ENCODE peak calls at places on chromosomes 4 and X, in nine cellular contexts. V, E, Q, J, W, O, D, U and R are unnamed samples.

GRCh38 chr4:188658958-188659522 is 519.8 kb downstream of the TRIML1 start:
- DNase-seq in V (no peak), E (no peak), Q (peak; percentile 52), J (no peak), W (peak; percentile 71), O (no peak), D (no peak), U (no peak), R (no peak)

GRCh38 chrX:96430756-96431455 is 253.7 kb upstream of the DIAPH2 start:
- DNase-seq in V (no peak), E (no peak), Q (no peak), J (no peak), W (no peak), O (no peak), D (no peak), U (no peak), R (no peak)

GRCh38 chr4:8241895-8242696 is 27.5 kb upstream of the HTRA3 start:
- DNase-seq in V (peak; percentile 38), E (no peak), Q (peak; percentile 93), J (peak; percentile 64), W (peak; percentile 99), O (peak; percentile 52), D (peak; percentile 60), U (peak; percentile 68), R (peak; percentile 74)

GRCh38 chrX:30713061-30713525 is 59.9 kb downstream of the GK start:
- DNase-seq in V (no peak), E (peak; percentile 9), Q (peak; percentile 65), J (peak; percentile 40), W (peak; percentile 55), O (peak; percentile 46), D (peak; percentile 23), U (no peak), R (peak; percentile 34)

GRCh38 chr4:11912886-11913285 is 484.2 kb upstream of the HS3ST1 start:
- DNase-seq in V (no peak), E (no peak), Q (no peak), J (no peak), W (no peak), O (peak; percentile 26), D (no peak), U (no peak), R (no peak)

GRCh38 chr4:124970011-124970410 is 257.5 kb upstream of the ANKRD50 start:
- DNase-seq in V (no peak), E (no peak), Q (no peak), J (no peak), W (no peak), O (no peak), D (no peak), U (no peak), R (no peak)

GRCh38 chr4:30938956-30939528 is 218.9 kb downstream of the PCDH7 start:
- DNase-seq in V (no peak), E (no peak), Q (no peak), J (no peak), W (no peak), O (no peak), D (no peak), U (no peak), R (no peak)

GRCh38 chr4:147576084-147576483 is 41.1 kb upstream of the TMEM184C start:
- DNase-seq in V (no peak), E (no peak), Q (no peak), J (no peak), W (no peak), O (no peak), D (no peak), U (no peak), R (no peak)

GRCh38 chr4:183443609-183444148 is 757 bp upstream of the CDKN2AIP start:
- DNase-seq in V (no peak), E (peak; percentile 43), Q (no peak), J (peak; percentile 59), W (no peak), O (peak; percentile 41), D (no peak), U (no peak), R (peak; percentile 64)

GRCh38 chrX:136711147-136711546 is 63.2 kb downstream of the CD40LG start:
- DNase-seq in V (no peak), E (no peak), Q (no peak), J (peak; percentile 48), W (peak; percentile 25), O (peak; percentile 13), D (no peak), U (no peak), R (peak; percentile 7)